ENCODE peak calls at places on chromosomes 6 and 20, in six cellular contexts. Z is breast epithelium; N is pancreas; G is endothelial cell; O is CD8-positive, alpha-beta T cell; I is HFFc6. X is an unnamed sample.

GRCh38 chr6:116410945-116411623 is 40.3 kb downstream of the DSE start:
- DNase-seq in Z (no peak), N (no peak), G (no peak), O (no peak), I (peak; percentile 50), X (no peak)

GRCh38 chr20:5674176-5674660 is 76.0 kb upstream of the SHLD1 start:
- DNase-seq in Z (no peak), N (no peak), G (no peak), O (no peak), I (no peak), X (no peak)

GRCh38 chr6:14816106-14816864 is 429.6 kb upstream of the JARID2 start:
- DNase-seq in Z (no peak), N (no peak), G (no peak), O (no peak), I (no peak), X (no peak)

GRCh38 chr6:42451146-42451594 is 556 bp downstream of the TRERF1 start:
- DNase-seq in Z (no peak), N (peak; percentile 20), G (no peak), O (no peak), I (peak; percentile 21), X (no peak)

GRCh38 chr6:24721461-24722215 is 2.7 kb upstream of the C6orf62 start:
- DNase-seq in Z (no peak), N (no peak), G (no peak), O (no peak), I (no peak), X (peak; percentile 63)

GRCh38 chr6:167663784-167664432 is 162.8 kb upstream of the AFDN start:
- DNase-seq in Z (no peak), N (no peak), G (no peak), O (no peak), I (no peak), X (no peak)

GRCh38 chr20:18904624-18905023 is 91.0 kb downstream of the SCP2D1 start:
- DNase-seq in Z (no peak), N (no peak), G (peak; percentile 25), O (no peak), I (no peak), X (no peak)

GRCh38 chr6:118284736-118285360 is 263.2 kb upstream of the PLN start:
- DNase-seq in Z (no peak), N (no peak), G (no peak), O (no peak), I (no peak), X (no peak)

GRCh38 chr6:54993294-54993693 is 146.7 kb downstream of the FAM83B start:
- DNase-seq in Z (no peak), N (no peak), G (no peak), O (no peak), I (no peak), X (no peak)

GRCh38 chr6:54993948-54994347 is 147.4 kb downstream of the FAM83B start:
- DNase-seq in Z (no peak), N (no peak), G (no peak), O (no peak), I (no peak), X (no peak)

GRCh38 chr6:54990001-54990400 is 143.4 kb downstream of the FAM83B start:
- DNase-seq in Z (no peak), N (no peak), G (no peak), O (no peak), I (no peak), X (no peak)

GRCh38 chr6:54991761-54992330 is 145.3 kb downstream of the FAM83B start:
- DNase-seq in Z (no peak), N (no peak), G (no peak), O (no peak), I (no peak), X (no peak)

GRCh38 chr6:54992789-54993188 is 146.2 kb downstream of the FAM83B start:
- DNase-seq in Z (no peak), N (no peak), G (no peak), O (no peak), I (no peak), X (no peak)
- TF ChIP-seq CTCF in Z (peak; percentile 43), N (no peak), G (peak; percentile 63), O (no peak), I (peak; percentile 71), X (peak; percentile 17)

GRCh38 chr6:156775717-156776116 is 1.5 kb upstream of the ARID1B start:
- DNase-seq in Z (no peak), N (no peak), G (no peak), O (no peak), I (no peak), X (no peak)

GRCh38 chr6:156777577-156777865 is 343 bp downstream of the ARID1B start:
- DNase-seq in Z (no peak), N (no peak), G (no peak), O (no peak), I (no peak), X (no peak)

GRCh38 chr6:156776841-156777576 is at the start of gene ARID1B:
- DNase-seq in Z (peak; percentile 78), N (peak; percentile 83), G (peak; percentile 79), O (peak; percentile 75), I (peak; percentile 76), X (peak; percentile 40)

GRCh38 chr6:156774872-156775405 is 2.2 kb upstream of the ARID1B start:
- DNase-seq in Z (no peak), N (no peak), G (no peak), O (no peak), I (no peak), X (no peak)

GRCh38 chr6:156776470-156776840 is 723 bp upstream of the ARID1B start:
- DNase-seq in Z (no peak), N (no peak), G (no peak), O (no peak), I (peak; percentile 22), X (no peak)
- TF ChIP-seq CTCF in Z (no peak), N (no peak), G (no peak), O (no peak), I (peak; percentile 17), X (no peak)

GRCh38 chr20:50278377-50278683 is 87.7 kb downstream of the CEBPB start:
- DNase-seq in Z (no peak), N (no peak), G (no peak), O (no peak), I (no peak), X (no peak)

GRCh38 chr20:50277460-50278376 is 87.1 kb downstream of the CEBPB start:
- DNase-seq in Z (no peak), N (no peak), G (no peak), O (no peak), I (no peak), X (no peak)

GRCh38 chr20:50279988-50280850 is 89.6 kb downstream of the CEBPB start:
- DNase-seq in Z (no peak), N (no peak), G (no peak), O (no peak), I (no peak), X (no peak)

GRCh38 chr20:50277064-50277415 is 86.4 kb downstream of the CEBPB start:
- DNase-seq in Z (no peak), N (no peak), G (no peak), O (no peak), I (no peak), X (no peak)

DNA sequence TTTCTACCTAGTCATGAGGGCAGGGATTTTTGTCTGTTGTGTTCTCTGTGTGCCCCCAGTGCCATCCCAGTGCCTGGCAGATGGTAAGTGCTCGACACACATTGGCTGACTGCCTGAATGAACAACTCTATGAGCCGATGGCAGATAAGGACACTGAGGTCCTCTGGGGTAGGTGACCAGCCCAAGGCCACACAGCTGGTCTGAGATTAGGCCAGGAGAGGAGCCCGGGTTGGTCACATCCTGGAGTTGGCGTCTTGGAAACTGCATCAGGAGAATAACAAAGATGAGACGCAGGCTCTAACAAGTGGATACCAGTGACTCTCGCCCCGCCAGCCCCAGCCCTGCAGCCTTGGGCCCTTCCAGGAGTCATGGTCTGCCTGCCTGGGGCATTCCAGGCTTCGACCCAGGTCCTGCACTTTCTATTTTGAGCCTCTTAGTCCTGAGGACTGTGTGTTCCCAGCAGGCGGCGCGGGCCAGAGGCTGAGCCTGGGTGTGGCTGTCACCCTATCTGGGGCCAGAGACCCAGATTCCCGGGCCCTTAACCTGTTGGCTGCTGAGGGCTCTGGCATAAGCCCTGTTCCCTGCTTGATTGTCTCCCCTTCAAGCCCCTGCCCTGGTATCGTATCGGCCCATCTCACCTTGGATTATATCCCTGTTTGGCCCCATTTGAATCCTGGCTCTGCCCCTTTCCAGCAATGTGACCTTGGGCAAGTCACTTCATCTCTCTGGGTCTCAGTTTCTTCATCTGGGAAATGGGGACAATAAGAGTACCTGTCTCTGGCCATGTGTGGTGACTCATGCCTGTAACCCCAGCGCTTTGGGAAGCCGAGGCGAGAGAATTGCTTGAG is 88.3 kb downstream of the CEBPB start:
- DNase-seq in Z (no peak), N (peak; percentile 78), G (no peak), O (no peak), I (no peak), X (no peak)
- TF ChIP-seq CTCF in Z (peak; percentile 29), N (peak; percentile 7), G (no peak), O (no peak), I (peak; percentile 39), X (peak; percentile 36)

DNA sequence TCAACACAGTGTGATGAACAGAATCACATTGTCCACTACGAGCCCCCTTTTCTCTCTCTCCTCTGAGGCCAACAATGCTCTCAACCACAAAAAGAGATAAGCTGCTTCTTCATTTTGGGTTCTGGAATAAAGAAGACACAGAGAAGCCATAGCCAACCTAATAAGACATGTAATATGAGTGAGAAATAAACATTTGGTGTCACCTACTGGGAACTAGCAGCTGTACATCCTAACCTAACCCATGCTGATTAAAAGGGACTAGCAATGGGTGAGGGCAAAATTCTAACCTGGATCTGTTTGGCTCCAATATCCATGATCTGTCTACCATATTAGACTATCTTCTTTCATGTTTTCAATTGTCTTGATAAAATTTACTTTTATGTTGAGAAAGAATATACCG is 369.1 kb upstream of the MARCKS start:
- DNase-seq in Z (no peak), N (no peak), G (no peak), O (no peak), I (peak; percentile 17), X (no peak)
- TF ChIP-seq CTCF in Z (no peak), N (no peak), G (no peak), O (no peak), I (peak; percentile 39), X (no peak)

DNA sequence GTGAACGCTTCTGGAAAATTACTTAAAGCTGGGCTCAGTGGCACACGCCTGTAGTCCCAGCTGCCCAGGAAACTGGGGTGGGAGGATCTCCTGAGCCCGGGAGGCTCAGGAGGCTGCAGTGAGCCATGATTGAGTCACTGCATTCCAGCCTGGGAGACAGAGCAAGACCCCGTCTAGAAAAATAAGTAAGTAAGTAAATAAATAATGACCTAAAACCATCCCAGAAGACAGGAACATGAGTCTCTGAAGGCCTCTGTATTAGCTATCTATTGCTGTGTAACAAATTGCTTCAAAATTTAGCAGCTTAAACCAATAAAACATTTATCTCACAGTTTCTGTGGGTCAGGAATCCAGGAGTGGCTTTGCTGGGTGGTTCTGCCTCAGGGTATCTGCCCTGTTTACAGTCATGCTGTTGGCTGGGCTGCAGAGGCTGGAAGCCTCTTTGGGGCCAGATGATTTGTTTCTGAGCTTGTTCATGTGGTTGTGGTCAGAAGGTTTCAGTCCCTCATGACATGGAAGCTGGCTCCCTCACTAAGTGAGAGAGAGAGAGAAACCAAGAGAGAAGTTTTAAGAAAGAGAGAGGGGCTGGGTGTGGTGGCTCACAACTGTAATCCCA is 48.4 kb upstream of the NCOA3 start:
- DNase-seq in Z (no peak), N (no peak), G (no peak), O (no peak), I (peak; percentile 96), X (peak; percentile 43)
- TF ChIP-seq CTCF in Z (no peak), N (no peak), G (no peak), O (no peak), I (no peak), X (no peak)

X was measured in AG09319.